ENCODE peak calls at places on chromosomes 13 and 19, in seven cellular contexts. L, Q, N, C, U, F and B are unnamed samples.

GRCh38 chr19:48403606-48404005 is 10.1 kb downstream of the GRIN2D start:
- DNase-seq in L (no peak), Q (peak), N (no peak), C (peak), U (peak), F (peak), B (peak)

GRCh38 chr13:27578121-27579030 is 42.0 kb downstream of the LNX2 start:
- DNase-seq in L (no peak), Q (peak), N (no peak), C (no peak), U (no peak), F (no peak), B (no peak)

GRCh38 chr19:6626764-6627163 is 35.8 kb upstream of the CD70 start:
- DNase-seq in L (no peak), Q (no peak), N (no peak), C (no peak), U (no peak), F (no peak), B (no peak)

GRCh38 chr19:22914646-22915045 is 82.6 kb downstream of the ZNF723 start:
- DNase-seq in L (no peak), Q (no peak), N (no peak), C (no peak), U (no peak), F (no peak), B (no peak)

GRCh38 chr13:33453911-33454310 is 168.4 kb upstream of the STARD13 start:
- DNase-seq in L (no peak), Q (no peak), N (no peak), C (no peak), U (no peak), F (no peak), B (no peak)

GRCh38 chr19:16351133-16351809 is 26.6 kb downstream of the KLF2 start:
- DNase-seq in L (no peak), Q (peak), N (no peak), C (no peak), U (no peak), F (no peak), B (no peak)

GRCh38 chr13:112187527-112188297 is 120.8 kb downstream of the SOX1 start:
- DNase-seq in L (peak), Q (no peak), N (no peak), C (no peak), U (no peak), F (no peak), B (no peak)

GRCh38 chr13:97194473-97194872 is 27.7 kb upstream of the MBNL2 start:
- DNase-seq in L (no peak), Q (no peak), N (no peak), C (no peak), U (no peak), F (peak), B (no peak)

GRCh38 chr19:33214621-33215020 is 11.0 kb downstream of the SLC7A10 start:
- DNase-seq in L (no peak), Q (peak), N (no peak), C (no peak), U (no peak), F (no peak), B (peak)

GRCh38 chr13:84962141-84962750 is 837.0 kb downstream of the SLITRK6 start:
- DNase-seq in L (no peak), Q (no peak), N (no peak), C (no peak), U (no peak), F (no peak), B (no peak)

GRCh38 chr19:28349604-28350003 is 863.3 kb downstream of the UQCRFS1 start:
- DNase-seq in L (no peak), Q (no peak), N (no peak), C (no peak), U (no peak), F (no peak), B (no peak)

GRCh38 chr19:17847538-17848366 is at the start of gene JAK3:
- DNase-seq in L (no peak), Q (peak), N (peak), C (peak), U (peak), F (no peak), B (peak)

GRCh38 chr13:27371932-27372331 is 52.5 kb upstream of the GTF3A start:
- DNase-seq in L (no peak), Q (no peak), N (no peak), C (no peak), U (no peak), F (no peak), B (no peak)

GRCh38 chr19:51098366-51099069 is 9.7 kb downstream of the CTU1 start:
- DNase-seq in L (no peak), Q (no peak), N (no peak), C (no peak), U (no peak), F (no peak), B (peak)

GRCh38 chr13:95044452-95045205 is 256.6 kb downstream of the ABCC4 start:
- DNase-seq in L (no peak), Q (no peak), N (no peak), C (no peak), U (no peak), F (no peak), B (no peak)

GRCh38 chr19:17579523-17580244 is 24.2 kb downstream of the COLGALT1 start:
- DNase-seq in L (peak), Q (peak), N (peak), C (peak), U (peak), F (peak), B (peak)

GRCh38 chr13:27081893-27082292 is 89.7 kb downstream of the USP12 start:
- DNase-seq in L (no peak), Q (no peak), N (no peak), C (no peak), U (no peak), F (no peak), B (no peak)

GRCh38 chr13:29481603-29482002 is 113.9 kb downstream of the SLC7A1 start:
- DNase-seq in L (no peak), Q (no peak), N (no peak), C (no peak), U (no peak), F (no peak), B (no peak)

GRCh38 chr13:19606152-19606551 is 27.3 kb upstream of the MPHOSPH8 start:
- DNase-seq in L (no peak), Q (no peak), N (no peak), C (no peak), U (no peak), F (no peak), B (no peak)

GRCh38 chr13:32206097-32206740 is 108.9 kb downstream of the ZAR1L start:
- DNase-seq in L (no peak), Q (no peak), N (no peak), C (no peak), U (no peak), F (no peak), B (no peak)

GRCh38 chr13:49563513-49563912 is 21.8 kb downstream of the RCBTB1 start:
- DNase-seq in L (no peak), Q (peak), N (no peak), C (no peak), U (no peak), F (no peak), B (no peak)

GRCh38 chr19:15672580-15673175 is at the start of gene CYP4F12:
- DNase-seq in L (peak), Q (no peak), N (no peak), C (no peak), U (peak), F (no peak), B (peak)

GRCh38 chr19:29511768-29512167 is 14.0 kb upstream of the VSTM2B start:
- DNase-seq in L (no peak), Q (no peak), N (no peak), C (no peak), U (no peak), F (no peak), B (no peak)

GRCh38 chr13:97884707-97885468 is 68.6 kb upstream of the IPO5 start:
- DNase-seq in L (no peak), Q (no peak), N (no peak), C (no peak), U (no peak), F (no peak), B (no peak)

GRCh38 chr13:37065893-37066526 is 6.5 kb upstream of the SUPT20H start:
- DNase-seq in L (no peak), Q (no peak), N (no peak), C (no peak), U (no peak), F (no peak), B (no peak)

GRCh38 chr19:12639901-12640613 is 26.5 kb downstream of the MAN2B1 start:
- DNase-seq in L (peak), Q (peak), N (peak), C (peak), U (peak), F (peak), B (peak)

GRCh38 chr13:36840718-36841250 is 21.8 kb downstream of the RFXAP start:
- DNase-seq in L (no peak), Q (no peak), N (no peak), C (no peak), U (no peak), F (no peak), B (no peak)